ENCODE peak calls at places on chromosomes 3 and 15, in ten cellular contexts. V is germinal center; L is activated CD4-positive, alpha-beta T cell treated with anti-CD3 and anti-CD28 coated beads, Interleukin-2, amount 50 U/mL, for 48 hours; H is caudate nucleus; F is HS-27A; I is hippocampal formation; W is tibial nerve; K is COLO829; P is cardiac septum; N is NCI-H1105 treated with DMSO at 0.1 percent for 48 hours. R is an unnamed sample.

GRCh38 chr3:51968175-51968681 is 974 bp upstream of the PCBP4 start:
- DNase-seq in V (no peak), L (no peak), H (no peak), F (no peak), I (no peak), W (no peak), K (no peak), P (no peak), N (no peak), R (peak; percentile 28)

GRCh38 chr3:65961128-65961527 is 77.6 kb downstream of the MAGI1 start:
- DNase-seq in V (no peak), L (no peak), H (no peak), F (no peak), I (no peak), W (no peak), K (no peak), P (no peak), N (no peak), R (no peak)

GRCh38 chr3:113590983-113591382 is 58.6 kb downstream of the SIDT1 start:
- DNase-seq in V (no peak), L (no peak), H (no peak), F (no peak), I (no peak), W (no peak), K (no peak), P (no peak), N (no peak), R (no peak)

GRCh38 chr15:69468241-69469121 is 15.9 kb downstream of the RPLP1 start:
- DNase-seq in V (no peak), L (peak; percentile 75), H (no peak), F (no peak), I (no peak), W (no peak), K (no peak), P (no peak), N (peak; percentile 99), R (peak; percentile 82)

GRCh38 chr3:30044515-30044914 is 561.9 kb upstream of the TGFBR2 start:
- DNase-seq in V (no peak), L (no peak), H (no peak), F (no peak), I (no peak), W (no peak), K (no peak), P (no peak), N (no peak), R (no peak)

GRCh38 chr15:79050341-79050740 is 40.2 kb downstream of the RASGRF1 start:
- DNase-seq in V (no peak), L (no peak), H (no peak), F (no peak), I (no peak), W (no peak), K (no peak), P (no peak), N (no peak), R (no peak)

GRCh38 chr3:139532996-139533395 is 6.5 kb downstream of the RBP1 start:
- DNase-seq in V (no peak), L (no peak), H (peak; percentile 41), F (no peak), I (peak; percentile 59), W (no peak), K (peak; percentile 61), P (no peak), N (no peak), R (peak; percentile 23)

GRCh38 chr3:58191361-58191991 is 19.3 kb downstream of the DNASE1L3 start:
- DNase-seq in V (no peak), L (no peak), H (no peak), F (no peak), I (no peak), W (no peak), K (no peak), P (no peak), N (no peak), R (peak; percentile 12)

GRCh38 chr3:151479452-151479851 is 18.6 kb upstream of the IGSF10 start:
- DNase-seq in V (no peak), L (no peak), H (no peak), F (no peak), I (no peak), W (no peak), K (peak; percentile 31), P (no peak), N (no peak), R (no peak)

GRCh38 chr3:12632523-12632922 is 31.4 kb downstream of the RAF1 start:
- DNase-seq in V (no peak), L (no peak), H (no peak), F (no peak), I (no peak), W (no peak), K (no peak), P (no peak), N (no peak), R (no peak)

GRCh38 chr3:197599089-197599765 is 43.5 kb upstream of the BDH1 start:
- DNase-seq in V (peak; percentile 84), L (peak; percentile 77), H (no peak), F (peak; percentile 17), I (no peak), W (peak; percentile 56), K (peak; percentile 90), P (peak; percentile 85), N (no peak), R (no peak)

GRCh38 chr3:135895106-135895733 is 70.3 kb upstream of the PPP2R3A start:
- DNase-seq in V (peak; percentile 14), L (peak; percentile 60), H (no peak), F (peak; percentile 69), I (peak; percentile 55), W (peak; percentile 36), K (peak; percentile 54), P (no peak), N (peak; percentile 93), R (peak; percentile 82)

GRCh38 chr3:35709691-35710090 is 70.4 kb downstream of the ARPP21 start:
- DNase-seq in V (no peak), L (no peak), H (no peak), F (no peak), I (no peak), W (no peak), K (no peak), P (no peak), N (no peak), R (no peak)

GRCh38 chr15:55859681-55860080 is 116.7 kb upstream of the PRTG start:
- DNase-seq in V (no peak), L (no peak), H (no peak), F (no peak), I (no peak), W (no peak), K (no peak), P (no peak), N (no peak), R (no peak)

R was measured in NCI-H146.